ENCODE peak calls at places on chromosome 21, in nine cellular contexts. I, H, U, F, E, X, P, Y and J are unnamed samples.

GRCh38 chr21:43933680-43934079 is 68.7 kb downstream of the AGPAT3 start:
- DNase-seq in I (no peak), H (no peak), U (no peak), F (no peak), E (no peak), X (no peak), P (no peak), Y (no peak), J (no peak)

GRCh38 chr21:14753466-14754258 is 207.5 kb upstream of the SAMSN1 start:
- DNase-seq in I (no peak), H (no peak), U (no peak), F (no peak), E (no peak), X (no peak), P (no peak), Y (no peak), J (no peak)

GRCh38 chr21:31293986-31294385 is 50.1 kb downstream of the TIAM1 start:
- DNase-seq in I (no peak), H (no peak), U (no peak), F (no peak), E (no peak), X (peak), P (peak), Y (peak), J (no peak)

GRCh38 chr21:41768371-41769042 is 1.7 kb upstream of the RIPK4 start:
- DNase-seq in I (peak), H (no peak), U (peak), F (no peak), E (no peak), X (peak), P (peak), Y (peak), J (no peak)

GRCh38 chr21:34306246-34306645 is 57.6 kb upstream of the KCNE2 start:
- DNase-seq in I (no peak), H (no peak), U (no peak), F (no peak), E (no peak), X (no peak), P (no peak), Y (no peak), J (no peak)

GRCh38 chr21:29299046-29299905 is 554 bp downstream of the BACH1 start:
- DNase-seq in I (no peak), H (peak), U (peak), F (no peak), E (peak), X (peak), P (peak), Y (no peak), J (no peak)

GRCh38 chr21:39088831-39089380 is 94.3 kb downstream of the PSMG1 start:
- DNase-seq in I (no peak), H (no peak), U (no peak), F (no peak), E (no peak), X (no peak), P (peak), Y (peak), J (no peak)

GRCh38 chr21:30227633-30228404 is 11.9 kb upstream of the CLDN8 start:
- DNase-seq in I (no peak), H (no peak), U (no peak), F (no peak), E (peak), X (peak), P (peak), Y (peak), J (no peak)

GRCh38 chr21:38643404-38644023 is 145.2 kb upstream of the ERG start:
- DNase-seq in I (no peak), H (no peak), U (no peak), F (no peak), E (no peak), X (no peak), P (no peak), Y (no peak), J (no peak)

GRCh38 chr21:35395728-35396127 is 346.6 kb upstream of the RUNX1 start:
- DNase-seq in I (no peak), H (no peak), U (no peak), F (no peak), E (no peak), X (no peak), P (no peak), Y (peak), J (no peak)

GRCh38 chr21:34536311-34536710 is 24.3 kb upstream of the KCNE1 start:
- DNase-seq in I (no peak), H (no peak), U (no peak), F (no peak), E (no peak), X (no peak), P (no peak), Y (no peak), J (no peak)

GRCh38 chr21:29920938-29921337 is 18.9 kb downstream of the GRIK1 start:
- DNase-seq in I (no peak), H (no peak), U (no peak), F (no peak), E (no peak), X (no peak), P (no peak), Y (no peak), J (no peak)

GRCh38 chr21:16279658-16280581 is 550.1 kb downstream of the USP25 start:
- DNase-seq in I (peak), H (no peak), U (no peak), F (no peak), E (no peak), X (peak), P (peak), Y (no peak), J (no peak)

GRCh38 chr21:43866659-43867331 is 1.8 kb downstream of the AGPAT3 start:
- DNase-seq in I (no peak), H (no peak), U (peak), F (peak), E (peak), X (no peak), P (no peak), Y (peak), J (no peak)

GRCh38 chr21:17406202-17406601 is 106.6 kb upstream of the CXADR start:
- DNase-seq in I (no peak), H (no peak), U (no peak), F (no peak), E (no peak), X (no peak), P (no peak), Y (peak), J (no peak)

GRCh38 chr21:34011660-34012059 is 61.7 kb upstream of the MRPS6 start:
- DNase-seq in I (no peak), H (no peak), U (no peak), F (no peak), E (no peak), X (no peak), P (no peak), Y (no peak), J (no peak)

GRCh38 chr21:10521091-10521598 is at the start of gene TPTE:
- DNase-seq in I (no peak), H (no peak), U (no peak), F (no peak), E (no peak), X (no peak), P (no peak), Y (no peak), J (no peak)

GRCh38 chr21:26115346-26115745 is 55.2 kb downstream of the APP start:
- DNase-seq in I (no peak), H (no peak), U (no peak), F (no peak), E (no peak), X (no peak), P (peak), Y (no peak), J (no peak)

GRCh38 chr21:44761011-44761729 is 40.5 kb downstream of the UBE2G2 start:
- DNase-seq in I (peak), H (no peak), U (no peak), F (no peak), E (no peak), X (no peak), P (no peak), Y (peak), J (no peak)

GRCh38 chr21:44484498-44485253 is 29.4 kb downstream of the LRRC3 start:
- DNase-seq in I (no peak), H (no peak), U (no peak), F (no peak), E (no peak), X (no peak), P (no peak), Y (no peak), J (no peak)

GRCh38 chr21:21690068-21690665 is 692.0 kb downstream of the NCAM2 start:
- DNase-seq in I (no peak), H (no peak), U (no peak), F (no peak), E (no peak), X (no peak), P (no peak), Y (no peak), J (no peak)

GRCh38 chr21:10273196-10273595 is 248.2 kb upstream of the TPTE start:
- DNase-seq in I (no peak), H (no peak), U (no peak), F (no peak), E (no peak), X (peak), P (no peak), Y (peak), J (no peak)

GRCh38 chr21:37503848-37504467 is 137.4 kb downstream of the DYRK1A start:
- DNase-seq in I (no peak), H (no peak), U (no peak), F (no peak), E (no peak), X (peak), P (no peak), Y (no peak), J (no peak)

GRCh38 chr21:35204850-35205564 is 155.9 kb upstream of the RUNX1 start:
- DNase-seq in I (no peak), H (peak), U (no peak), F (peak), E (peak), X (peak), P (no peak), Y (no peak), J (no peak)

GRCh38 chr21:22421416-22422190 is 1423.4 kb downstream of the NCAM2 start:
- DNase-seq in I (no peak), H (no peak), U (no peak), F (no peak), E (no peak), X (no peak), P (no peak), Y (no peak), J (no peak)

GRCh38 chr21:43824883-43825609 is 35.7 kb downstream of the RRP1 start:
- DNase-seq in I (no peak), H (no peak), U (no peak), F (no peak), E (no peak), X (no peak), P (no peak), Y (no peak), J (no peak)

DNA sequence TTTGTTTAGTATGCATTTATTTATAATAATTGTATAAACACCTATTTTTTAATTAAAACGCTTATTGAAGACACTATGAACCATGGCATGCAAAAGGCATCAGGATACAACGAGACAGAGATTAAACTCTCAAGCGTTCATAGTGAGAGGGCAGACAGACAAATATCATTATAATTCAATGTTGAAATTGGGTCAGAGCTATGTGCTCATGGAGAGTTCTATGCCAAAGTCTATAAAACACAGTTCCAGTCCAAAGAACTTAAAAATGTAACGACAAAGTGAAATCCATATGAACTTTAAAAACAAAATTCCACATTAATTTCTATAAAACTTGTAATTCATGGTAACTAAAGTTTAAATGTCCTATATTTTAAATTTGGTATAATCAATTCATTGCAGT is 724.0 kb downstream of the LTN1 start:
- DNase-seq in I (no peak), H (no peak), U (no peak), F (no peak), E (no peak), X (no peak), P (no peak), Y (no peak), J (no peak)
- TF ChIP-seq CTCF in I (no peak), H (no peak), U (no peak), F (no peak), E (no peak), X (no peak), P (no peak), Y (no peak), J (no peak)

GRCh38 chr21:42790520-42790919 is 88.8 kb downstream of the WDR4 start:
- DNase-seq in I (no peak), H (no peak), U (no peak), F (no peak), E (no peak), X (no peak), P (no peak), Y (peak), J (no peak)
- TF ChIP-seq CTCF in I (no peak), H (no peak), U (no peak), F (no peak), E (no peak), X (no peak), P (no peak), Y (no peak), J (no peak)

DNA sequence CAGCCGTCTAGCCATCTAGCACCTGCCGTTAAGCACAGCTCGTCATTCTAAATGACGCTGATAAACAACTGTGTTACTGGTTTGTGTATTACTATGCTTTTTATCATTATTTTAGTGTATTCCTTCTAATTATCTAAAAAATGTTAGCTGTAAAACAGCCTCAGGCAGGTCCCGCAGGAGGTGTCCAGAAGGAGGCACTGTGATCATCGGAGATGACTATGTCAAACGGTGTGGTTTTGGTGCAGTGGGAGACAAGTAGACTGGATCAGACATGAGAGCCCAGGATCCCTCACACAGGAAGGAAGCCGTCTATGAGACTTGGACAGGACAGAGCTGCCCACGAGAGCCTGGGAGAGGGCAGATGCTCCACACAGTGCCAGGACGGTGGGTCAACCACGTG is 55.3 kb upstream of the COL6A1 start:
- DNase-seq in I (no peak), H (no peak), U (no peak), F (no peak), E (no peak), X (peak), P (no peak), Y (no peak), J (no peak)
- TF ChIP-seq CTCF in I (no peak), H (no peak), U (no peak), F (no peak), E (no peak), X (peak), P (no peak), Y (no peak), J (peak)

GRCh38 chr21:32994305-32994704 is 31.4 kb upstream of the OLIG2 start:
- DNase-seq in I (no peak), H (no peak), U (no peak), F (no peak), E (no peak), X (peak), P (no peak), Y (peak), J (no peak)

GRCh38 chr21:32993894-32994293 is 31.8 kb upstream of the OLIG2 start:
- DNase-seq in I (no peak), H (no peak), U (no peak), F (no peak), E (no peak), X (no peak), P (no peak), Y (peak), J (no peak)

GRCh38 chr21:32990666-32991065 is 35.1 kb upstream of the OLIG2 start:
- DNase-seq in I (no peak), H (peak), U (no peak), F (no peak), E (no peak), X (no peak), P (no peak), Y (no peak), J (no peak)

GRCh38 chr21:32991299-32991850 is 34.4 kb upstream of the OLIG2 start:
- DNase-seq in I (no peak), H (peak), U (no peak), F (no peak), E (no peak), X (no peak), P (no peak), Y (no peak), J (no peak)
- TF ChIP-seq CTCF in I (no peak), H (no peak), U (no peak), F (no peak), E (no peak), X (no peak), P (no peak), Y (no peak), J (no peak)

GRCh38 chr21:36427502-36427901 is 42.3 kb downstream of the CHAF1B start:
- DNase-seq in I (no peak), H (no peak), U (no peak), F (no peak), E (no peak), X (no peak), P (no peak), Y (no peak), J (no peak)

GRCh38 chr21:36428789-36429671 is 43.8 kb downstream of the CHAF1B start:
- DNase-seq in I (peak), H (no peak), U (no peak), F (no peak), E (no peak), X (no peak), P (no peak), Y (no peak), J (no peak)

GRCh38 chr21:36431252-36431651 is 46.1 kb downstream of the CHAF1B start:
- DNase-seq in I (no peak), H (no peak), U (no peak), F (no peak), E (no peak), X (no peak), P (no peak), Y (no peak), J (no peak)

GRCh38 chr21:36430841-36431240 is 45.6 kb downstream of the CHAF1B start:
- DNase-seq in I (no peak), H (no peak), U (no peak), F (no peak), E (no peak), X (no peak), P (no peak), Y (peak), J (no peak)

DNA sequence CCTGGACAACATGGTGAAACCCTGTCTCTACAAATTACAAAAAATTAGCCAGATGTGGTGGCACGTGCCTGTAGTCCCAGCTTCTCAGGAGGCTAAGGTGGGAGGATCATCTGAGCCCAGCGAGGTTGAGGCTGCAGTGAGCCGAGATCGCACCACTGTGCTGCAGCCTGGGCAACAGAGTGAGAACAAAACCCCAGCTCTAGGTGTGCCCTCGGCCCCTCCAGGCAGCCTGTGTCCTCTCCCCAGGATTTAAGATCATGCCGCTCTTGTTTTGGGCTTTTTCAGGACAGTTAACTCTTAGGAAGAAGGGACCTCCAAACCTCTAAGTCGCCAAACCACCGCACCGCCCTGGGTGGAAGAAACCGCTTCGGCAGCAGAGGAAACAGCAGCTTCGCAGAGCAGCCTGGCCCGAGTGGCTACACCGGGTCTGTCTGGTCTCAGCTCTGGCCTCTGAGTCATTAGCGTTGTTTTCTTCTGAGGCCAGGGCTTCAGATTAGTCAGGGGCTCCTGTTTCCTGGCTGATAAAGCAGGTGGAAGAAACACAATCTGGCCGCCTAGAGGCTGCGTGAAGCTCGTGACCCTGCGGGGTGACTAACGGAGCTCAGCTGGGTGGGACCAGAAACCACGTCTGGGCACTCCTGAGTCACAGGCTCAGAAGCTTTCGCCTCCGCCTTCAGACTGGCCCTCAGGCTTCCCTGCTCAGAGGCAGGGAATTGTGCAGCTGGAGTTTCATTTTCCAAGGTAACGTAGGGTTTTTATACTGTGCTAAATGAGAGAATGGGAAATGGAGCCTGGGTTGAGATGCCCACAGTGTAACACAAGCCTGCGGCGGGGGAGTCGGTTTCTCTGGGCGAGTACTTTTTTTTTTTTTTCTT is 44.7 kb downstream of the CHAF1B start:
- DNase-seq in I (peak), H (peak), U (peak), F (peak), E (peak), X (peak), P (peak), Y (peak), J (peak)
- TF ChIP-seq CTCF in I (peak), H (no peak), U (no peak), F (no peak), E (no peak), X (peak), P (no peak), Y (peak), J (peak)

GRCh38 chr21:18812308-18812707 is 408.7 kb upstream of the TMPRSS15 start:
- DNase-seq in I (no peak), H (no peak), U (no peak), F (no peak), E (no peak), X (no peak), P (no peak), Y (no peak), J (no peak)
- TF ChIP-seq CTCF in I (no peak), H (no peak), U (no peak), F (no peak), E (no peak), X (no peak), P (no peak), Y (no peak), J (no peak)

DNA sequence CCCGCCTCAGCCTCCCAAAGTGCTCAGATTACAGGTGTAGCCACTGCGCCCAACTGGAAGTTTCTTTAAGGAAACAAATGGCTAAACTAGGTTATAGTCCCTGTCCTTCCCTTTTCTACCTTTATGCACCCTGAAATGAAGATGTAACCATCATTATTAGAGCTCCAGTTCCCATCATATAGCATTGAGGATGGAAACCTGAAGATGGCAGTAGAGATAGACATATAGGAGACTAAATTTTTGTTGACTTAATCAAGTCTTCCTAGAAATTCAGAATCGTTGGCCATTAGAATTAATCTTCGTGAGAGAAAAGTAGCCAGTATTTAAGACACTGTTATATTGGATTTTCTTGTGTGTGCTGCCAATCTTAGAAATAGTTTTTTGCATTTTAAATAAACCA is 1016.3 kb upstream of the NCAM2 start:
- DNase-seq in I (no peak), H (no peak), U (no peak), F (no peak), E (no peak), X (no peak), P (no peak), Y (no peak), J (no peak)
- TF ChIP-seq CTCF in I (no peak), H (no peak), U (no peak), F (no peak), E (no peak), X (no peak), P (no peak), Y (no peak), J (no peak)